ENCODE peak calls at places on chromosomes 3 and 15, in four cellular contexts. One of them, this sample, is unnamed.
A peak's percentile ranks its signal among the peaks of the same experiment; 100 is the strongest.

GRCh38 chr3:108820586-108820985 is 2.0 kb upstream of the TRAT1 start:
- DNase-seq in transverse colon: no peak
- DNase-seq in SK-N-SH: no peak
- DNase-seq in HL-60: no peak
- DNase-seq in this sample: no peak

GRCh38 chr3:170522171-170522570 is 63.7 kb downstream of the SLC7A14 start:
- DNase-seq in transverse colon: no peak
- DNase-seq in SK-N-SH: no peak
- DNase-seq in HL-60: no peak
- DNase-seq in this sample: no peak

GRCh38 chr3:100263583-100263982 is 2.8 kb downstream of the TBC1D23 start:
- DNase-seq in HL-60: no peak
- DNase-seq in SK-N-SH: no peak
- DNase-seq in transverse colon: no peak
- DNase-seq in this sample: no peak

GRCh38 chr15:85805392-85805791 is 10.7 kb upstream of the KLHL25 start:
- DNase-seq in HL-60: no peak
- DNase-seq in transverse colon: no peak
- DNase-seq in SK-N-SH: no peak
- DNase-seq in this sample: no peak

GRCh38 chr3:129469026-129469425 is 29.0 kb downstream of the IFT122 start:
- DNase-seq in transverse colon: peak; percentile 35
- DNase-seq in HL-60: no peak
- DNase-seq in SK-N-SH: no peak
- DNase-seq in this sample: no peak

GRCh38 chr3:154151969-154152368 is 30.8 kb downstream of the ARHGEF26 start:
- DNase-seq in transverse colon: no peak
- DNase-seq in SK-N-SH: no peak
- DNase-seq in HL-60: no peak
- DNase-seq in this sample: no peak

GRCh38 chr3:190064112-190064511 is 56.6 kb downstream of the P3H2 start:
- DNase-seq in transverse colon: peak; percentile 11
- DNase-seq in SK-N-SH: no peak
- DNase-seq in HL-60: no peak
- DNase-seq in this sample: no peak

GRCh38 chr3:67515778-67516177 is 138.6 kb downstream of the SUCLG2 start:
- DNase-seq in transverse colon: no peak
- DNase-seq in HL-60: no peak
- DNase-seq in SK-N-SH: no peak
- DNase-seq in this sample: no peak

GRCh38 chr3:47482411-47482810 is 6.7 kb upstream of the SCAP start:
- DNase-seq in SK-N-SH: no peak
- DNase-seq in HL-60: no peak
- DNase-seq in transverse colon: no peak
- DNase-seq in this sample: no peak

GRCh38 chr3:177561769-177562360 is 364.6 kb upstream of the TBL1XR1 start:
- DNase-seq in transverse colon: no peak
- DNase-seq in HL-60: no peak
- DNase-seq in SK-N-SH: peak; percentile 80
- DNase-seq in this sample: no peak

GRCh38 chr15:98763179-98763578 is 114.8 kb downstream of the IGF1R start:
- DNase-seq in HL-60: no peak
- DNase-seq in SK-N-SH: no peak
- DNase-seq in transverse colon: no peak
- DNase-seq in this sample: no peak

GRCh38 chr3:129723558-129724324 is 117.3 kb upstream of the PLXND1 start:
- DNase-seq in HL-60: no peak
- DNase-seq in SK-N-SH: no peak
- DNase-seq in transverse colon: peak; percentile 29
- DNase-seq in this sample: no peak

GRCh38 chr15:66016199-66016598 is 146.9 kb downstream of the RAB11A start:
- DNase-seq in transverse colon: no peak
- DNase-seq in HL-60: no peak
- DNase-seq in SK-N-SH: no peak
- DNase-seq in this sample: no peak

GRCh38 chr3:134369231-134369741 is 5.0 kb downstream of the AMOTL2 start:
- DNase-seq in HL-60: no peak
- DNase-seq in transverse colon: no peak
- DNase-seq in SK-N-SH: no peak
- DNase-seq in this sample: no peak

GRCh38 chr3:134368751-134369105 is 5.5 kb downstream of the AMOTL2 start:
- DNase-seq in SK-N-SH: no peak
- DNase-seq in transverse colon: no peak
- DNase-seq in HL-60: no peak
- DNase-seq in this sample: no peak

GRCh38 chr3:134370611-134371451 is 3.4 kb downstream of the AMOTL2 start:
- DNase-seq in HL-60: no peak
- DNase-seq in transverse colon: no peak
- DNase-seq in SK-N-SH: no peak
- DNase-seq in this sample: no peak

GRCh38 chr3:134371542-134372324 is 2.5 kb downstream of the AMOTL2 start:
- DNase-seq in transverse colon: no peak
- DNase-seq in SK-N-SH: no peak
- DNase-seq in HL-60: no peak
- DNase-seq in this sample: no peak

GRCh38 chr3:134369861-134370596 is 4.2 kb downstream of the AMOTL2 start:
- DNase-seq in HL-60: no peak
- DNase-seq in transverse colon: no peak
- DNase-seq in SK-N-SH: no peak
- DNase-seq in this sample: no peak
- H3K4me3 ChIP-seq in HL-60: no peak overlapping the region
- H3K4me3 ChIP-seq in transverse colon: no peak overlapping the region
- H3K4me3 ChIP-seq in SK-N-SH: no peak overlapping the region
- H3K4me3 ChIP-seq in this sample: peak overlapping the region; percentile 94

DNA sequence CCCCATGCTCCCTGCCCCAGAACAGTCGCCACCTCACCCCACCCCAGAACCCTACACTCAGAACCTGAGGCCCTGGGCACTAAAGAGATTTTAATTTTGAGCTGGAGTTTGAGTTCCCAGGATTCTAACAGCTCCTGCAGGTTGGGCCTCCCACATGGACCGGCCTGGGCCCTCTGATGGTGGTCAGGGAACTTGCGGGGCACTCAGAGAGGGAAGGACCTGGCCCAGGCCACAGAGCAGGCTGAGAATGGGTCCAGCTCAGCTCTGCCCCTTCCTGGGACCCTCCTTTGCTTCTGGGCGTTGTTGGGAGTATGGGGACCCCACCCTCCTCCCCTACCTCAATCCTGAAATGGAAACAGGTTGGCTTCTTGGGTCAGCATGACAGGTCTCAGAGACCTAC is 1.1 kb upstream of the SEMA3G start:
- DNase-seq in transverse colon: no peak
- DNase-seq in SK-N-SH: no peak
- DNase-seq in HL-60: no peak
- DNase-seq in this sample: no peak
- TF ChIP-seq POLR2AphosphoS5 in transverse colon: no peak
- TF ChIP-seq POLR2AphosphoS5 in SK-N-SH: no peak
- TF ChIP-seq POLR2AphosphoS5 in HL-60: no peak
- TF ChIP-seq POLR2AphosphoS5 in this sample: no peak

GRCh38 chr3:101377796-101378195 is 57.4 kb upstream of the IMPG2 start:
- DNase-seq in SK-N-SH: no peak
- DNase-seq in HL-60: no peak
- DNase-seq in transverse colon: no peak
- DNase-seq in this sample: no peak
- H3K27ac ChIP-seq in SK-N-SH: no peak overlapping the region
- H3K27ac ChIP-seq in HL-60: no peak overlapping the region
- H3K27ac ChIP-seq in transverse colon: no peak overlapping the region
- H3K27ac ChIP-seq in this sample: no peak overlapping the region

GRCh38 chr3:42012378-42012934 is 50.6 kb upstream of the ULK4 start:
- DNase-seq in SK-N-SH: no peak
- DNase-seq in transverse colon: no peak
- DNase-seq in HL-60: no peak
- DNase-seq in this sample: no peak
- H3K4me3 ChIP-seq in SK-N-SH: no peak overlapping the region
- H3K4me3 ChIP-seq in transverse colon: no peak overlapping the region
- H3K4me3 ChIP-seq in HL-60: no peak overlapping the region
- H3K4me3 ChIP-seq in this sample: no peak overlapping the region

DNA sequence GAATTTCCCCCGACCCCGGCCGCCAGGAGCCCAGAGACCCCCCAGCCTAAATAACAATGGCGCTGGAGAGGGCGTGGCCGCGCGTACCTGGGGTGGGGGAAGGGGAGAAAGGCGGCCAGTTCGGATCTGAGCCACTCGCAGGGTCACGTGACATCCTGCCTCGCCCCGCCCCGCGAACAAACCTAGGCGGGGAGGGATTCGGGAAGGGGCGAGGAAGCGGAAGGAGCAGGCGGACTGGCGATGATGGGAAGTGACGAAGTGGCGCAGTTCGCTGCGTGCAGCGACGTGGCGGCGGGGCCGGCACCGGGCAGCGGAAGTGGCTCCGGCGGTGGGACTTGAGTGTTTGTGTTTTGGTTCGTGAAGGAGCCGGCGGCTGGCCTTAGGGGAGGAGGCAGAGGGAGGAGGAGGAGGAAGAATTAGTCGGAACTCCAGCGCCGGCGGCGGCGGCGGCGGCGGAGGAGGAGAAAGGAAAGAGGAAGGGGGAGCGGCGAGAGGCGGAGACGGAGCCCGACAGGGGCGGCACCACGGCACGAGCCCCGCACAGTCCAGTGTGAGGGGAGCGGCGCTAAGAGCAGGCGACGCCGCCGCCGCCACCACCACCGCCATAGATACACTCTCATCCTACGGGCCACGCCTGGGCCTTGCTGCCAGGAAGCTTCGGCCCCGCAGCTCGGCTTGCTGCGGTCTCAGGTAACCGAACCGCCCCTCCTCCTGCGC is at the start of gene RAB5A:
- DNase-seq in HL-60: peak; percentile 95
- DNase-seq in transverse colon: peak; percentile 99
- DNase-seq in SK-N-SH: peak; percentile 96
- DNase-seq in this sample: peak; percentile 16
- TF ChIP-seq POLR2AphosphoS5 in HL-60: peak; percentile 47
- TF ChIP-seq POLR2AphosphoS5 in transverse colon: peak; percentile 92
- TF ChIP-seq POLR2AphosphoS5 in SK-N-SH: peak; percentile 73
- TF ChIP-seq POLR2AphosphoS5 in this sample: peak; percentile 66

GRCh38 chr3:186823391-186823790 is 17.1 kb upstream of the RFC4 start:
- DNase-seq in SK-N-SH: no peak
- DNase-seq in HL-60: no peak
- DNase-seq in transverse colon: no peak
- DNase-seq in this sample: no peak
- H3K27ac ChIP-seq in SK-N-SH: no peak overlapping the region
- H3K27ac ChIP-seq in HL-60: no peak overlapping the region
- H3K27ac ChIP-seq in transverse colon: no peak overlapping the region
- H3K27ac ChIP-seq in this sample: no peak overlapping the region

DNA sequence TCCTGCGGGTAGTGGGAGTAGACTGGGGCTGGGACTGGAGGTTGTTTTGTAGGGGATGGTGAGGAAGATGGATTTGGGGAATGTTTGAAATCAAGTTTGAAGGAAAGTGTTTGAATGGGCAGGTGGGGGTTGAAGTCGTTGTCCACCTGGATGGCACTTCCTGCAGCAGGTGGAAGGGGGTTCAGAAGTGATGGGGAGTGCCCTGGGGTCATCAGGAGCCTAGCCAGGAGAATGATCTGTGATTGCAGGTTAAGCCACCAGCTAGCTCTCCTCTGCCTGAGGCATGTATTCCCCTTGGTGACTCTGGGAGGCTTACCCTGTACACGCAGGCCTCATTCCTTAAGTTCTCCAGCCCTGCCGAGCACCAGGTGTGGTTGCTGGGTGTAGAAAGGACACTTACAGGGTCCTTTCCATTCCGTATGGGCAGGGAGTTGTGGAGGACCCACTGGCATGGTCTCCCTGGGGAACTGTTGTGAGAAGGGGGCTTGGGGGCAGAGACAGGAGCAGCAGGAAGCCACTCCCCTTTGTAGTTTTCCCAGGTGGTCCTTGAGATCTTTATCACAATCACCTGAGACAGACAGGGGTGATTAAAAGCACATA is 19.9 kb upstream of the EXOG start:
- DNase-seq in HL-60: no peak
- DNase-seq in transverse colon: no peak
- DNase-seq in SK-N-SH: no peak
- DNase-seq in this sample: no peak
- H3K4me3 ChIP-seq in HL-60: no peak overlapping the region
- H3K4me3 ChIP-seq in transverse colon: no peak overlapping the region
- H3K4me3 ChIP-seq in SK-N-SH: no peak overlapping the region
- H3K4me3 ChIP-seq in this sample: no peak overlapping the region

This sample was measured in SK-N-MC.